ENCODE peak calls at places on chromosomes 5 and 9, in six cellular contexts. T is lower lobe of right lung, Q is body of pancreas, G is mammary epithelial cell, L is A549, Y is transverse colon. C is an unnamed sample. For H3K4me1, the result is how much of the 10 kb centered on the place peaks cover.

GRCh38 chr5:77360381-77360780 is 131.7 kb downstream of the WDR41 start:
- DNase-seq in Q (peak), Y (no peak), L (no peak), T (no peak), G (no peak), C (no peak)

GRCh38 chr5:75716715-75717081 is 539 bp downstream of the POC5 start:
- DNase-seq in L (no peak), G (no peak), Q (no peak), T (peak), Y (no peak), C (no peak)

GRCh38 chr9:131411719-131412681 is 18.1 kb downstream of the PRRC2B start:
- DNase-seq in L (no peak), G (no peak), T (no peak), Y (no peak), Q (no peak), C (no peak)

GRCh38 chr5:57216714-57217113 is 42.9 kb downstream of the GPBP1 start:
- DNase-seq in Q (no peak), Y (no peak), L (peak), T (no peak), G (peak), C (no peak)

GRCh38 chr9:12185856-12186255 is 507.3 kb upstream of the TYRP1 start:
- DNase-seq in G (no peak), T (no peak), Q (no peak), Y (no peak), L (no peak), C (no peak)

GRCh38 chr5:14109041-14109747 is 33.9 kb upstream of the TRIO start:
- DNase-seq in T (no peak), Y (peak), Q (no peak), L (peak), G (peak), C (no peak)

GRCh38 chr5:53691014-53691413 is 130.6 kb downstream of the NDUFS4 start:
- DNase-seq in Q (no peak), Y (no peak), G (no peak), T (no peak), L (no peak), C (no peak)

GRCh38 chr9:72812622-72813111 is 140.2 kb downstream of the ALDH1A1 start:
- DNase-seq in Q (no peak), Y (no peak), L (no peak), T (no peak), G (no peak), C (no peak)

GRCh38 chr5:176743136-176743827 is 67.1 kb upstream of the UNC5A start:
- DNase-seq in L (no peak), Q (peak), Y (no peak), G (no peak), T (no peak), C (no peak)

GRCh38 chr5:179187229-179187678 is 127.1 kb downstream of the ZNF354C start:
- DNase-seq in G (no peak), T (peak), Y (no peak), L (no peak), Q (no peak), C (peak)

GRCh38 chr9:38141751-38142150 is 72.7 kb upstream of the SHB start:
- DNase-seq in Y (no peak), T (no peak), L (peak), G (peak), Q (no peak), C (no peak)

GRCh38 chr9:126702501-126703329 is 89.0 kb downstream of the LMX1B start:
- DNase-seq in G (no peak), L (no peak), T (peak), Q (no peak), Y (no peak), C (no peak)

GRCh38 chr5:14775857-14776256 is 95.7 kb downstream of the ANKH start:
- DNase-seq in Y (peak), G (peak), L (peak), Q (peak), T (no peak), C (no peak)

GRCh38 chr5:148816822-148817221 is 9.6 kb upstream of the ADRB2 start:
- DNase-seq in G (no peak), T (no peak), Q (no peak), L (no peak), Y (no peak), C (no peak)

GRCh38 chr5:36573441-36573840 is 33.0 kb upstream of the SLC1A3 start:
- DNase-seq in Q (no peak), Y (no peak), G (peak), L (no peak), T (no peak), C (no peak)

GRCh38 chr5:10474521-10475075 is 32.9 kb downstream of the ROPN1L start:
- DNase-seq in Q (no peak), Y (no peak), L (no peak), T (no peak), G (no peak), C (no peak)

DNA sequence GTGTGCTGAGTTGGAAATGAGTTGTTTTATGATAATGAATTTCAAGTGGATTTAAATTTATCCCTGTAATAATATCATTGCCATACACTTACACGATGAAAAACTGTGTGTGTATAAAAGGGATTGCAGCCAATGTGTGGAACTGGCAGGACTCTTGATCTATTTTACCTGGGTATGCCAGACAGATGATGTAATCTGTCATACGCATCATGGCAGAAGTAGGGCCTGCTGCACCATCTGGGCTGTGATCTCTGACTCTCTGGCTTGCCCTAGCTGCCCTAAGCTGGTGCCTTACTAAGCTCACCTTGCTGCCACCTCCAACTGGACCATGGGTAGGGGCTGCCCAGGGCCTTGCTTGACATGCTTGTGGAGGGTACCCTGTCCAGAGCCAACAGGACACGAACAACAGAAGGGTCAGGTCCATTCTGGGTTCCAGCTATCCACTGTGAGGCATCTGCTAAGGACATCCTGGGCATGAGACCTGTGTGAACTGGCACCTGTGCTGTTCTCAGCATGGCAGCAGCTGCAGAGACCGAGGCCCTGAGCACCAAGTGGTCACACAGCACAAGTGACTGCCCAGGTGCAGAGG is 184.2 kb downstream of the FSTL4 start:
- DNase-seq in L (no peak), T (no peak), Y (no peak), Q (no peak), G (no peak), C (no peak)
- H3K4me3 ChIP-seq in L (no peak), T (no peak), Y (no peak), Q (no peak), G (no peak), C (no peak)

GRCh38 chr9:130015353-130016019 is 27.5 kb downstream of the FNBP1 start:
- DNase-seq in G (no peak), T (no peak), Q (no peak), Y (no peak), L (no peak), C (no peak)

GRCh38 chr9:130013326-130013725 is 29.7 kb downstream of the FNBP1 start:
- DNase-seq in G (no peak), Y (no peak), T (no peak), L (no peak), Q (no peak), C (no peak)

GRCh38 chr9:130008577-130008976 is 34.4 kb downstream of the FNBP1 start:
- DNase-seq in T (no peak), Y (no peak), Q (no peak), L (no peak), G (no peak), C (no peak)

DNA sequence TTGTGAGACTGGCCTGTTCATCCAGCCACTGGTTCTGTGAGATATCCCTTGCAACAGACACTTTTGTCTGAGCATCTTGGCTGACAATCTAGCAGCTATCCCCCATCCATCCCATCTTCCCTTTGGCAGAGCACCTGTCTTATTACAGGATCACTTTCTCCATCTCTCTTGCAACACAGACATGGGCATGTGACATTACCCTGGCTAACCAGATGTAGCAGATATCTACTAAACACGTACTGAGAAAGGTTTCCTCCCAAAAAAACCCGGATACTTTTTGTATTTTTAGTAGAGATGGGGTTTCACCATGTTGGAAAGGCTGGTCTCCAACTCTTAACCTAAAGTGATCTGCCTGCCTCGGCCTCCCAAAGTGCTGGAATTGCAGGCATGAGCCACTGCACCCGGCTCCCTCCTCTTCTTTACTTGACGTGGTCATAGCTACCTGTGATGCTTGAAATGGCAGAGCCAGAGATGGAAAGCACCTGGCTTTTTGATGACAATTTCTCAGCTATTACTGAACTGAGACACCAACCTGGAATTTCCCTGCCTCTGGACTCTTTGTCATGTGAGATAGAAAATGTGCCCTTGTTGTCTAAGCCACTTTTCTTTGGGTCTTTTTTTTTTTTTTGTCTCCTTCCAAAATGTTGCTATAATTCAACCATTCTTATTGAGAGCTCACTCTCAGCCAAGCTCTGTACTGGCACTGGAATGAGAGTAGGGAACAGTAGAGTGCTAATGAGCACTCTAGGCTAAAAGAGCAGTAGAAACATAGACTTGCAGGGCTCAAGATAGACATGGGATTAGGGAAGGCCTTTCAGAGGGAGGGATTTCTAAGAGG is 32.6 kb downstream of the FNBP1 start:
- DNase-seq in Q (no peak), G (peak), Y (peak), L (no peak), T (no peak), C (no peak)
- H3K4me1 ChIP-seq in Q (under half), G (under half), Y (under half), L (under half), T (under half), C (under half)

GRCh38 chr9:124555043-124555442 is 47.8 kb upstream of the NR5A1 start:
- DNase-seq in Q (no peak), Y (no peak), L (no peak), T (no peak), G (no peak), C (no peak)

GRCh38 chr9:124557895-124558294 is 50.7 kb upstream of the NR5A1 start:
- DNase-seq in L (no peak), G (no peak), Y (no peak), T (no peak), Q (no peak), C (no peak)

GRCh38 chr9:124562328-124562727 is 55.1 kb upstream of the NR5A1 start:
- DNase-seq in T (peak), L (no peak), Q (peak), Y (no peak), G (no peak), C (no peak)

GRCh38 chr9:124558777-124559470 is 51.7 kb upstream of the NR5A1 start:
- DNase-seq in T (no peak), G (no peak), L (no peak), Y (no peak), Q (no peak), C (no peak)

GRCh38 chr9:124559871-124560270 is 52.7 kb upstream of the NR5A1 start:
- DNase-seq in G (peak), Y (no peak), L (no peak), Q (no peak), T (no peak), C (no peak)
- H3K4me3 ChIP-seq in G (no peak), Y (no peak), L (no peak), Q (no peak), T (no peak), C (no peak)

GRCh38 chr5:96709152-96709821 is 47.1 kb downstream of the CAST start:
- DNase-seq in Y (no peak), Q (no peak), G (peak), L (no peak), T (no peak), C (no peak)
- H3K4me1 ChIP-seq in Y (under half), Q (under half), G (under half), L (under half), T (half or more), C (under half)

GRCh38 chr5:1437876-1438559 is 7.2 kb downstream of the SLC6A3 start:
- DNase-seq in Q (no peak), L (no peak), G (no peak), Y (no peak), T (no peak), C (no peak)
- H3K4me3 ChIP-seq in Q (no peak), L (no peak), G (no peak), Y (no peak), T (no peak), C (no peak)

C was measured in iPS DF 6.9.